ENCODE peak calls at places on chromosomes 4 and X, in seven cellular contexts. U is breast epithelium, J is Peyer's patch, W is stomach, S is uterus, Y is HepG2, I is ovary. H is an unnamed sample. For H3K4me1, the result is how much of the 10 kb centered on the place peaks cover.

GRCh38 chr4:124386648-124387047 is 325.9 kb downstream of the ANKRD50 start:
- DNase-seq in U (no peak), J (no peak), W (no peak), S (no peak), Y (no peak), I (no peak), H (no peak)

GRCh38 chr4:54063224-54063623 is 1.2 kb downstream of the CHIC2 start:
- DNase-seq in U (no peak), J (no peak), W (no peak), S (no peak), Y (peak), I (no peak), H (no peak)

GRCh38 chr4:165184220-165184619 is 23.1 kb upstream of the KLHL2 start:
- DNase-seq in U (no peak), J (no peak), W (no peak), S (no peak), Y (no peak), I (no peak), H (no peak)

GRCh38 chr4:141339966-141340365 is 119.3 kb downstream of the ZNF330 start:
- DNase-seq in U (no peak), J (no peak), W (no peak), S (no peak), Y (no peak), I (no peak), H (no peak)

GRCh38 chrX:17007134-17007768 is 60.8 kb downstream of the REPS2 start:
- DNase-seq in U (no peak), J (no peak), W (no peak), S (peak), Y (peak), I (no peak), H (no peak)

GRCh38 chrX:24259544-24260240 is 54.2 kb downstream of the SUPT20HL2 start:
- DNase-seq in U (no peak), J (no peak), W (no peak), S (peak), Y (peak), I (peak), H (no peak)

GRCh38 chrX:40158036-40158706 is 60.4 kb upstream of the BCOR start:
- DNase-seq in U (no peak), J (no peak), W (no peak), S (peak), Y (no peak), I (peak), H (no peak)

GRCh38 chr4:83569429-83569828 is 33.5 kb downstream of the GPAT3 start:
- DNase-seq in U (no peak), J (no peak), W (no peak), S (no peak), Y (no peak), I (peak), H (no peak)

GRCh38 chr4:21949073-21949457 is 493 bp upstream of the KCNIP4 start:
- DNase-seq in U (no peak), J (no peak), W (no peak), S (peak), Y (no peak), I (peak), H (no peak)

GRCh38 chr4:17414392-17414791 is 97.5 kb downstream of the QDPR start:
- DNase-seq in U (no peak), J (no peak), W (no peak), S (no peak), Y (no peak), I (no peak), H (no peak)

GRCh38 chr4:91147067-91147466 is 1019.9 kb downstream of the CCSER1 start:
- DNase-seq in U (no peak), J (no peak), W (no peak), S (no peak), Y (no peak), I (no peak), H (no peak)

GRCh38 chrX:129019412-129019811 is 503.9 kb downstream of the SMARCA1 start:
- DNase-seq in U (no peak), J (no peak), W (no peak), S (no peak), Y (no peak), I (no peak), H (no peak)

GRCh38 chrX:73127700-73128241 is 48.5 kb upstream of the PABPC1L2A start:
- DNase-seq in U (no peak), J (no peak), W (no peak), S (peak), Y (no peak), I (no peak), H (no peak)

GRCh38 chrX:23937100-23937499 is 29.3 kb downstream of the CXorf58 start:
- DNase-seq in U (no peak), J (no peak), W (no peak), S (no peak), Y (no peak), I (no peak), H (no peak)

GRCh38 chrX:26070882-26071281 is 67.3 kb upstream of the MAGEB18 start:
- DNase-seq in U (no peak), J (no peak), W (no peak), S (no peak), Y (no peak), I (no peak), H (no peak)

GRCh38 chr4:106529348-106530033 is 160.9 kb upstream of the GIMD1 start:
- DNase-seq in U (no peak), J (no peak), W (no peak), S (no peak), Y (no peak), I (no peak), H (no peak)

GRCh38 chr4:7156273-7157139 is 35.8 kb upstream of the SORCS2 start:
- DNase-seq in U (peak), J (no peak), W (no peak), S (peak), Y (no peak), I (peak), H (peak)

GRCh38 chr4:180770265-180770664 is 1472.9 kb upstream of the TENM3 start:
- DNase-seq in U (no peak), J (no peak), W (no peak), S (no peak), Y (no peak), I (no peak), H (no peak)

GRCh38 chr4:95550566-95550965 is 1.8 kb upstream of the UNC5C start:
- DNase-seq in U (no peak), J (no peak), W (no peak), S (no peak), Y (no peak), I (no peak), H (no peak)
- H3K27ac ChIP-seq in U (no peak), J (peak), W (no peak), S (peak), Y (no peak), I (no peak), H (no peak)

DNA sequence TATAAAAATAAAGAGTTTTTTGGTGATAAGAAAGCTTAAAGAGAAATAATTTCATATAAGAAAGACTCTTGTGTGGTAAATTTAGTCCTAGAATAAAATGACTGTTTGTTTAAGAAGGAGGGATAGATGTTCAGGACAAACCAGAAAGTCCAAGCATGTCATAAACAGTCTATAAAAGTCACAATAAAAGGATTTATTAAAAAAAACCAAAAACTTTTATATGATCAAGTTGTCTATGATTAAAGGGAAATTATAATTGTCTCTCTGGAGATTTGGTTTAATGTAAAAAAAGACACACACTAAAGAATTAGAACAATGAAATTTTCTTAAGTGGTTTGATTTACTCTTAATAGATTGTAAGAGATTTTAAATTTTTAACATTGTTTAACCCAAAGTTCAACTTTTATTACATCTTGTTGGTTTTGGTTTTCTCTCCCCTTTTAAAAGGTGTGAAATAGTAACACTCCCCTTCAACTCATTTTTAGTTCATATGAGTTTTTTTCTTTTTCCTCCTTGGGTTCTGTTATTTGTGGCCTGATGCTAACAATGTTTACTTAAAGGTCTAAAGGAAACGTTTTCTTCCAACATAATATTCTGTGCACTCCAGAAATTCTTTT is 89.7 kb downstream of the PDHA2 start:
- DNase-seq in U (no peak), J (no peak), W (no peak), S (no peak), Y (no peak), I (no peak), H (no peak)
- TF ChIP-seq POLR2A in U (no peak), J (no peak), W (no peak), S (no peak), Y (no peak), I (no peak), H (no peak)

GRCh38 chr4:94576163-94576562 is 124.4 kb downstream of the PDLIM5 start:
- DNase-seq in U (no peak), J (no peak), W (no peak), S (no peak), Y (no peak), I (no peak), H (no peak)

GRCh38 chr4:94581766-94582165 is 130.0 kb downstream of the PDLIM5 start:
- DNase-seq in U (no peak), J (no peak), W (no peak), S (no peak), Y (no peak), I (no peak), H (no peak)

GRCh38 chr4:94577136-94577535 is 125.4 kb downstream of the PDLIM5 start:
- DNase-seq in U (peak), J (no peak), W (no peak), S (peak), Y (no peak), I (peak), H (no peak)

GRCh38 chr4:94575652-94576051 is 123.9 kb downstream of the PDLIM5 start:
- DNase-seq in U (no peak), J (no peak), W (no peak), S (no peak), Y (no peak), I (no peak), H (no peak)

GRCh38 chr4:94578195-94578594 is 126.5 kb downstream of the PDLIM5 start:
- DNase-seq in U (no peak), J (no peak), W (no peak), S (no peak), Y (no peak), I (no peak), H (no peak)
- H3K4me1 ChIP-seq in U (under half), J (under half), W (under half), S (under half), Y (under half), I (under half), H (under half)

GRCh38 chrX:49829016-49829415 is at the start of gene PAGE4:
- DNase-seq in U (no peak), J (no peak), W (no peak), S (no peak), Y (no peak), I (no peak), H (no peak)
- H3K27ac ChIP-seq in U (no peak), J (no peak), W (no peak), S (no peak), Y (no peak), I (no peak), H (no peak)

DNA sequence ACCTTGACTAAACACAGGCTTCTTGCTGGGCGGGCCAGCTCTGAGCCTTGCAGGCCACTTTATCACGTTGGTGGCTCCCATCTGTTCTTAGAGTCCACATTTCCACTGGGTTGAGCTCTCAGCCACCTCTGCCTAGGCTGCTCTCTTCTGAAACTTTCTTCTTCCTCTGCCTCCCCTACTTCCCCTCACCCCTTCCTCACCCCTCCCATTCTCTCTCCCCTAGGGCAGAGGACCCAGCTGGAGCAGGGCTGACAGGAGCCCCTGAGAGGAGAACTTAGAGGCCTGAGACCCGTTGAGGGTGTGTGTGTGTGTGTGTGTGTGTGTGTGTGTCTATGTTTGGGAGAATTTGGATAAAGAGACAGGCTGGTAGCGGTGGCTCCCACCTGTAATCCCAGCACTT is 19.9 kb upstream of the TMSB4X start:
- DNase-seq in U (no peak), J (no peak), W (no peak), S (no peak), Y (no peak), I (no peak), H (no peak)
- TF ChIP-seq POLR2A in U (no peak), J (no peak), W (no peak), S (no peak), Y (no peak), I (no peak), H (no peak)

GRCh38 chr4:184267673-184268573 is 50.2 kb upstream of the ENPP6 start:
- DNase-seq in U (no peak), J (peak), W (peak), S (no peak), Y (peak), I (no peak), H (peak)
- H3K4me1 ChIP-seq in U (under half), J (under half), W (under half), S (under half), Y (under half), I (under half), H (under half)

H was measured in tibial nerve.